ENCODE peak calls at places on chromosomes 16 and 17, in ten cellular contexts. I, H, J, F, P, G, T, A, E and Y are unnamed samples.
A peak's percentile ranks its signal among the peaks of the same experiment; 100 is the strongest.

GRCh38 chr17:18191967-18192366 is 8.3 kb downstream of the ALKBH5 start:
- DNase-seq in I (no peak), H (no peak), J (no peak), F (no peak), P (no peak), G (no peak), T (no peak), A (no peak), E (no peak), Y (no peak)

GRCh38 chr17:16872836-16873653 is 98.9 kb downstream of the TNFRSF13B start:
- DNase-seq in I (no peak), H (peak; percentile 61), J (peak; percentile 28), F (no peak), P (peak; percentile 54), G (no peak), T (no peak), A (no peak), E (no peak), Y (no peak)

GRCh38 chr17:80782536-80783427 is 208.9 kb upstream of the CHMP6 start:
- DNase-seq in I (no peak), H (peak; percentile 65), J (no peak), F (peak; percentile 48), P (no peak), G (no peak), T (peak; percentile 43), A (peak; percentile 36), E (peak; percentile 66), Y (peak; percentile 58)

GRCh38 chr16:68752602-68753001 is 15.5 kb downstream of the CDH1 start:
- DNase-seq in I (no peak), H (peak; percentile 33), J (no peak), F (no peak), P (no peak), G (no peak), T (peak; percentile 9), A (no peak), E (no peak), Y (no peak)

GRCh38 chr16:77937473-77938195 is 84.7 kb upstream of the CLEC3A start:
- DNase-seq in I (no peak), H (no peak), J (no peak), F (no peak), P (no peak), G (no peak), T (no peak), A (no peak), E (no peak), Y (no peak)

GRCh38 chr16:89200124-89200849 is at the start of gene SLC22A31:
- DNase-seq in I (no peak), H (peak; percentile 28), J (no peak), F (no peak), P (no peak), G (peak; percentile 56), T (no peak), A (no peak), E (no peak), Y (no peak)

GRCh38 chr17:62827722-62828498 is 19.8 kb upstream of the MARCHF10 start:
- DNase-seq in I (no peak), H (no peak), J (peak; percentile 74), F (no peak), P (no peak), G (no peak), T (no peak), A (peak; percentile 78), E (no peak), Y (no peak)

GRCh38 chr17:41351177-41351576 is 549 bp upstream of the KRT33A start:
- DNase-seq in I (no peak), H (no peak), J (no peak), F (no peak), P (no peak), G (no peak), T (no peak), A (no peak), E (no peak), Y (no peak)

GRCh38 chr16:81945665-81946064 is 65.6 kb downstream of the SDR42E1 start:
- DNase-seq in I (no peak), H (no peak), J (peak; percentile 13), F (peak; percentile 9), P (no peak), G (no peak), T (no peak), A (peak; percentile 86), E (no peak), Y (no peak)

GRCh38 chr16:46711106-46711769 is 21.8 kb downstream of the ORC6 start:
- DNase-seq in I (peak; percentile 76), H (no peak), J (no peak), F (no peak), P (no peak), G (no peak), T (no peak), A (no peak), E (no peak), Y (no peak)

GRCh38 chr17:74336307-74336706 is 10.3 kb downstream of the KIF19 start:
- DNase-seq in I (no peak), H (no peak), J (no peak), F (no peak), P (no peak), G (no peak), T (no peak), A (no peak), E (no peak), Y (no peak)

GRCh38 chr17:40023590-40024292 is 8.5 kb downstream of the CSF3 start:
- DNase-seq in I (peak; percentile 50), H (no peak), J (peak; percentile 20), F (no peak), P (no peak), G (no peak), T (no peak), A (no peak), E (no peak), Y (no peak)
- H3K36me3 ChIP-seq in I (peaks cover 81% of the 10 kb centered on the region), H (peaks cover 14% of the 10 kb centered on the region), J (peaks cover 34% of the 10 kb centered on the region), F (peaks cover 70% of the 10 kb centered on the region), P (peaks cover 65% of the 10 kb centered on the region), G (peaks cover 42% of the 10 kb centered on the region), T (peaks cover 25% of the 10 kb centered on the region), A (peaks cover 23% of the 10 kb centered on the region), E (peaks cover 23% of the 10 kb centered on the region), Y (peaks cover 50% of the 10 kb centered on the region)

GRCh38 chr16:57540387-57540786 is 2.1 kb upstream of the ADGRG5 start:
- DNase-seq in I (no peak), H (no peak), J (no peak), F (peak; percentile 24), P (no peak), G (no peak), T (no peak), A (no peak), E (no peak), Y (no peak)
- H3K4me1 ChIP-seq in I (peaks cover 17% of the 10 kb centered on the region), H (no peaks in the 10 kb centered on the region), J (peaks cover 6% of the 10 kb centered on the region), F (peaks cover 8% of the 10 kb centered on the region), P (peaks cover 89% of the 10 kb centered on the region), G (no peaks in the 10 kb centered on the region), T (peaks cover 64% of the 10 kb centered on the region), A (peaks cover 6% of the 10 kb centered on the region), E (peaks cover 70% of the 10 kb centered on the region), Y (peaks cover 62% of the 10 kb centered on the region)

GRCh38 chr17:69812240-69812837 is 262.7 kb upstream of the KCNJ16 start:
- DNase-seq in I (no peak), H (no peak), J (no peak), F (no peak), P (no peak), G (no peak), T (no peak), A (peak; percentile 10), E (no peak), Y (no peak)

GRCh38 chr17:69809331-69809730 is 265.7 kb upstream of the KCNJ16 start:
- DNase-seq in I (no peak), H (no peak), J (no peak), F (no peak), P (no peak), G (no peak), T (no peak), A (peak; percentile 19), E (no peak), Y (no peak)

GRCh38 chr17:69814031-69814430 is 261.0 kb upstream of the KCNJ16 start:
- DNase-seq in I (no peak), H (no peak), J (no peak), F (no peak), P (no peak), G (no peak), T (no peak), A (no peak), E (no peak), Y (no peak)

DNA sequence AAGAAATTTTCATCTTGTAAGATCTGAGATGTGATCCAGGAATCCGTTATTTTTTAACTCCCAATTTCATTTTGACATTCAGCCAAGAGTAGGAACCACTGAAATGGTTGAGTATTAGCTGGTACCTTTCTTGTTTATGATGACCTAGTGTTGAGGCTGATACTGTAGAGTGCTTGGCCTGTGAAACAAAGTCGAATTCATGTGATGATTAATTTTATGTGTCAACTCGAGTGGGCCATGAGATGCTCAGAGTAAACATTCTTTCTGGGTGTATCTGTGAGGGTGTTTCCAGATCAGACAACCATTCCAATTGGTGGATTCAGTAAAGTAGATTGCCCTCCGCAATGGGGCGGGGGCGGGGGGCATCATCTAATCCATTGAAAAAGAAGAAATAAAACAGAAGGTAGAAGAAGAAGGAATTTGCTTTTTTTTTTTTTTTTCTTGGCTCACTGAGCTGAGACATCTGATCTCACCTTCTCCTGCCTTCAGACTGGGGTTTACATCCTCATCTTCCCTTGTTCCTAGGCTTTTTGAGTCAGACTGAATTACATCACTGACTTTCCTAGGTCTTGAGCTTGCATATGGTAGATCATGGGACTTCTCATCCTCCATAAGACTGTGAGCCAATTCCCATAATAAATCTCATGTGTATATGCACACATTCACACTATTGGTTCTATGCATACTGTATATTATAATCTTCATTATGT is 264.5 kb upstream of the KCNJ16 start:
- DNase-seq in I (no peak), H (no peak), J (no peak), F (no peak), P (no peak), G (no peak), T (no peak), A (peak; percentile 26), E (no peak), Y (no peak)
- H3K36me3 ChIP-seq in I (no peaks in the 10 kb centered on the region), H (no peaks in the 10 kb centered on the region), J (no peaks in the 10 kb centered on the region), F (no peaks in the 10 kb centered on the region), P (no peaks in the 10 kb centered on the region), G (no peaks in the 10 kb centered on the region), T (no peaks in the 10 kb centered on the region), A (no peaks in the 10 kb centered on the region), E (no peaks in the 10 kb centered on the region), Y (no peaks in the 10 kb centered on the region)

DNA sequence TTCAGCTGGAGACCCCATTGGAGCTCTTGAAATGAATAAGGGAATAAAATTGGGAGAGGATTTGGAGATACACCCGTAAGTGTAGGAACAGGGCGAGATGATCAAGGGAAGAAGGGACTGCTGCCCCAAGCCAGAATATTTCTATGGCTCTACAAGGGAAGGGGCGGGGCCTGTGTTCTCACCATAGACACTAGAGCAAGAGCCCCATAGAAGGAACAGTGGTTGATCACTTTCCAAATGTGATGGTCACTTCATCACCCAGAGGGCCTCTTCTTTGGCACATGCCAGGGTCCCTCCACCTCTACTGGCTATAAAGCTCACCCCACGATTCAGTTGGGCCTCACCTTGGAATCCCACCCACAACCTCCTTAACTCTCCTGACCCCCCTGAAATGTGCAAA is 25.0 kb downstream of the GPRC5B start:
- DNase-seq in I (no peak), H (no peak), J (no peak), F (no peak), P (no peak), G (no peak), T (no peak), A (no peak), E (no peak), Y (no peak)
- H3K4me1 ChIP-seq in I (peaks cover 42% of the 10 kb centered on the region), H (peaks cover 10% of the 10 kb centered on the region), J (no peaks in the 10 kb centered on the region), F (no peaks in the 10 kb centered on the region), P (no peaks in the 10 kb centered on the region), G (no peaks in the 10 kb centered on the region), T (no peaks in the 10 kb centered on the region), A (no peaks in the 10 kb centered on the region), E (no peaks in the 10 kb centered on the region), Y (no peaks in the 10 kb centered on the region)

GRCh38 chr16:27408602-27409031 is 6.6 kb downstream of the IL21R start:
- DNase-seq in I (no peak), H (no peak), J (no peak), F (no peak), P (no peak), G (no peak), T (no peak), A (no peak), E (no peak), Y (no peak)
- H3K36me3 ChIP-seq in I (no peaks in the 10 kb centered on the region), H (no peaks in the 10 kb centered on the region), J (no peaks in the 10 kb centered on the region), F (no peaks in the 10 kb centered on the region), P (peaks cover 44% of the 10 kb centered on the region), G (no peaks in the 10 kb centered on the region), T (peaks cover 6% of the 10 kb centered on the region), A (no peaks in the 10 kb centered on the region), E (peaks cover 4% of the 10 kb centered on the region), Y (no peaks in the 10 kb centered on the region)